ENCODE peak calls at places on chromosomes 7 and 10, in six cellular contexts. One of them, this sample, is unnamed.

GRCh38 chr10:63137306-63137705 is 4.2 kb downstream of the NRBF2 start:
- DNase-seq in heart left ventricle: no peak
- DNase-seq in psoas muscle: no peak
- DNase-seq in cardiac muscle cell: peak
- DNase-seq in stomach: no peak
- DNase-seq in fibroblast of lung: peak
- DNase-seq in this sample: no peak

GRCh38 chr7:110358028-110358427 is 732.9 kb upstream of the LRRN3 start:
- DNase-seq in heart left ventricle: no peak
- DNase-seq in psoas muscle: no peak
- DNase-seq in cardiac muscle cell: no peak
- DNase-seq in stomach: no peak
- DNase-seq in fibroblast of lung: peak
- DNase-seq in this sample: no peak

GRCh38 chr7:94043299-94043698 is 39.1 kb upstream of the BET1 start:
- DNase-seq in heart left ventricle: no peak
- DNase-seq in psoas muscle: no peak
- DNase-seq in cardiac muscle cell: peak
- DNase-seq in stomach: no peak
- DNase-seq in fibroblast of lung: peak
- DNase-seq in this sample: peak

GRCh38 chr7:76244781-76245391 is 43.2 kb downstream of the SRRM3 start:
- DNase-seq in heart left ventricle: no peak
- DNase-seq in psoas muscle: no peak
- DNase-seq in cardiac muscle cell: no peak
- DNase-seq in stomach: no peak
- DNase-seq in fibroblast of lung: no peak
- DNase-seq in this sample: no peak

GRCh38 chr10:12707461-12708185 is 293.9 kb downstream of the CCDC3 start:
- DNase-seq in heart left ventricle: peak
- DNase-seq in psoas muscle: no peak
- DNase-seq in cardiac muscle cell: peak
- DNase-seq in stomach: peak
- DNase-seq in fibroblast of lung: peak
- DNase-seq in this sample: peak

GRCh38 chr10:131204406-131205152 is 106.9 kb downstream of the TCERG1L start:
- DNase-seq in heart left ventricle: no peak
- DNase-seq in psoas muscle: peak
- DNase-seq in cardiac muscle cell: no peak
- DNase-seq in stomach: peak
- DNase-seq in fibroblast of lung: no peak
- DNase-seq in this sample: no peak

GRCh38 chr7:5630670-5631069 is 150.8 kb downstream of the RNF216 start:
- DNase-seq in heart left ventricle: no peak
- DNase-seq in psoas muscle: peak
- DNase-seq in cardiac muscle cell: no peak
- DNase-seq in stomach: no peak
- DNase-seq in fibroblast of lung: no peak
- DNase-seq in this sample: no peak

GRCh38 chr10:120963053-120963533 is 111.9 kb downstream of the WDR11 start:
- DNase-seq in heart left ventricle: no peak
- DNase-seq in psoas muscle: no peak
- DNase-seq in cardiac muscle cell: no peak
- DNase-seq in stomach: no peak
- DNase-seq in fibroblast of lung: no peak
- DNase-seq in this sample: peak

GRCh38 chr7:100764841-100765240 is 31.4 kb downstream of the ZAN start:
- DNase-seq in heart left ventricle: no peak
- DNase-seq in psoas muscle: no peak
- DNase-seq in cardiac muscle cell: no peak
- DNase-seq in stomach: no peak
- DNase-seq in fibroblast of lung: no peak
- DNase-seq in this sample: no peak

GRCh38 chr7:69597278-69598076 is 798 bp upstream of the AUTS2 start:
- DNase-seq in heart left ventricle: peak
- DNase-seq in psoas muscle: peak
- DNase-seq in cardiac muscle cell: peak
- DNase-seq in stomach: peak
- DNase-seq in fibroblast of lung: peak
- DNase-seq in this sample: no peak

GRCh38 chr10:10460452-10460851 is 557.2 kb upstream of the CELF2 start:
- DNase-seq in heart left ventricle: no peak
- DNase-seq in psoas muscle: no peak
- DNase-seq in cardiac muscle cell: peak
- DNase-seq in stomach: no peak
- DNase-seq in fibroblast of lung: no peak
- DNase-seq in this sample: no peak

GRCh38 chr10:6431186-6431585 is 148.9 kb downstream of the PRKCQ start:
- DNase-seq in heart left ventricle: no peak
- DNase-seq in psoas muscle: no peak
- DNase-seq in cardiac muscle cell: no peak
- DNase-seq in stomach: no peak
- DNase-seq in fibroblast of lung: no peak
- DNase-seq in this sample: no peak

GRCh38 chr7:78198756-78199155 is 400.2 kb downstream of the PHTF2 start:
- DNase-seq in heart left ventricle: no peak
- DNase-seq in psoas muscle: no peak
- DNase-seq in cardiac muscle cell: no peak
- DNase-seq in stomach: no peak
- DNase-seq in fibroblast of lung: peak
- DNase-seq in this sample: no peak

GRCh38 chr10:76082956-76083355 is 651.5 kb downstream of the LRMDA start:
- DNase-seq in heart left ventricle: no peak
- DNase-seq in psoas muscle: no peak
- DNase-seq in cardiac muscle cell: peak
- DNase-seq in stomach: no peak
- DNase-seq in fibroblast of lung: peak
- DNase-seq in this sample: no peak
- H3K27ac ChIP-seq in heart left ventricle: no peak
- H3K27ac ChIP-seq in psoas muscle: no peak
- H3K27ac ChIP-seq in cardiac muscle cell: no peak
- H3K27ac ChIP-seq in stomach: no peak
- H3K27ac ChIP-seq in fibroblast of lung: no peak
- H3K27ac ChIP-seq in this sample: no peak

GRCh38 chr10:88555190-88555894 is 27.8 kb downstream of the RNLS start:
- DNase-seq in heart left ventricle: no peak
- DNase-seq in psoas muscle: no peak
- DNase-seq in cardiac muscle cell: no peak
- DNase-seq in stomach: no peak
- DNase-seq in fibroblast of lung: no peak
- DNase-seq in this sample: no peak

GRCh38 chr10:88557659-88558058 is 25.5 kb downstream of the RNLS start:
- DNase-seq in heart left ventricle: no peak
- DNase-seq in psoas muscle: no peak
- DNase-seq in cardiac muscle cell: peak
- DNase-seq in stomach: no peak
- DNase-seq in fibroblast of lung: peak
- DNase-seq in this sample: peak

GRCh38 chr10:88557246-88557645 is 25.9 kb downstream of the RNLS start:
- DNase-seq in heart left ventricle: no peak
- DNase-seq in psoas muscle: no peak
- DNase-seq in cardiac muscle cell: no peak
- DNase-seq in stomach: no peak
- DNase-seq in fibroblast of lung: peak
- DNase-seq in this sample: no peak

DNA sequence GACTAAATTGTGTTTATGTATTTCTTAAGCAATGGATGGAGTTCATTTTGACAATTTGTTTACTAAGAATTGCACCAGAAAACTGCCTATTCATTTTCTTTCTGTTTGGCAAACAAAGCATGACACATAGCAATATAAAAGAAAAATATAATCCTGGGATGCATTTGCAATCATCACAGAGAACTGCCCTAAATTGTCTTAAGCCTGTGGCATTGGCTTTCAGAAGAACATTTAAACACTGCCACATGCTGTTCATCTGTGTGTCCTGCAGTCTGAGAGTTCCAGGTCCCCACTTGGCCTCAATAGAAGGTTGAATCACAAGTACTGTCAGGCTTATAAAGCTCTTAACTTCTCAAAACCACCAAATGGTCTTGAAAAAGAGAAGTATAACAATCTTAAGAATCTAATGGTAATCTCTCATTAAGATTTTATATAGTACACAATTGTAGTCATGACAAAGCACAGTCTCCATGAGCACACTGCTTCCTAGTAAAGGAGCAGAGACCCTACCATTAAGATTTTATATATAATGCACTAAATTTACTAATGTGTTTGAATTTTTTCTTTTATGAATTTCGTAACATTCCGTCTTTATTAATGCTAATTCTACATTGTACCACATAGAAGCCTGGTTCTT is 29.9 kb downstream of the RNLS start:
- DNase-seq in heart left ventricle: peak
- DNase-seq in psoas muscle: no peak
- DNase-seq in cardiac muscle cell: peak
- DNase-seq in stomach: peak
- DNase-seq in fibroblast of lung: peak
- DNase-seq in this sample: peak
- TF ChIP-seq CTCF in heart left ventricle: peak
- TF ChIP-seq CTCF in psoas muscle: peak
- TF ChIP-seq CTCF in cardiac muscle cell: peak
- TF ChIP-seq CTCF in stomach: peak
- TF ChIP-seq CTCF in fibroblast of lung: peak
- TF ChIP-seq CTCF in this sample: peak

DNA sequence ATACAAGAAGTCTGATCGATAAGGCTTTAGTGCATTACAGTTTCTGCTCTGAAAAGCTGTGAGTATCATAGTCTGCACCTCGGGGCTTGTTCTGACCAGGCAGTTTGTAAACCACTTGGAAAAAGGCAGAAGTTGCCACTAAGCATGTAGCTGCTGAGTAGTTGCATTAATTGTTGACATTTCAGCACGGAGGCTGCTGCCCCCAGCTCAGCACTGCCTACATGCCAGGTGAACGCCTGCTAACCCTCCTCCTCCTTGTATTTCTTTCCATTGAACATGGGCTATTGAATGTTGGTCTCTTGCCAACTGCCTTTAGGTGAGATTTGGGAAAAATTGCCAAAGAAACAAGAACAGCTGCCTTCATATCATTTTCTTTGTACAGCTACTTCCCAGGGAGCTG is 164.2 kb downstream of the RAPGEF5 start:
- DNase-seq in heart left ventricle: no peak
- DNase-seq in psoas muscle: no peak
- DNase-seq in cardiac muscle cell: no peak
- DNase-seq in stomach: no peak
- DNase-seq in fibroblast of lung: no peak
- DNase-seq in this sample: no peak
- H3K27ac ChIP-seq in heart left ventricle: no peak
- H3K27ac ChIP-seq in psoas muscle: no peak
- H3K27ac ChIP-seq in cardiac muscle cell: no peak
- H3K27ac ChIP-seq in stomach: no peak
- H3K27ac ChIP-seq in fibroblast of lung: no peak
- H3K27ac ChIP-seq in this sample: no peak

GRCh38 chr10:37754538-37755323 is 102.7 kb downstream of the ZNF248 start:
- DNase-seq in heart left ventricle: no peak
- DNase-seq in psoas muscle: no peak
- DNase-seq in cardiac muscle cell: no peak
- DNase-seq in stomach: peak
- DNase-seq in fibroblast of lung: no peak
- DNase-seq in this sample: peak
- TF ChIP-seq CTCF in heart left ventricle: peak
- TF ChIP-seq CTCF in psoas muscle: peak
- TF ChIP-seq CTCF in cardiac muscle cell: no peak
- TF ChIP-seq CTCF in stomach: peak
- TF ChIP-seq CTCF in fibroblast of lung: no peak
- TF ChIP-seq CTCF in this sample: peak

GRCh38 chr10:14330390-14331071 is at the start of gene FRMD4A:
- DNase-seq in heart left ventricle: no peak
- DNase-seq in psoas muscle: no peak
- DNase-seq in cardiac muscle cell: no peak
- DNase-seq in stomach: no peak
- DNase-seq in fibroblast of lung: no peak
- DNase-seq in this sample: no peak
- H3K27ac ChIP-seq in heart left ventricle: no peak
- H3K27ac ChIP-seq in psoas muscle: no peak
- H3K27ac ChIP-seq in cardiac muscle cell: no peak
- H3K27ac ChIP-seq in stomach: no peak
- H3K27ac ChIP-seq in fibroblast of lung: no peak
- H3K27ac ChIP-seq in this sample: no peak

GRCh38 chr7:73585196-73585595 is 6.8 kb upstream of the TBL2 start:
- DNase-seq in heart left ventricle: no peak
- DNase-seq in psoas muscle: peak
- DNase-seq in cardiac muscle cell: peak
- DNase-seq in stomach: no peak
- DNase-seq in fibroblast of lung: no peak
- DNase-seq in this sample: no peak
- TF ChIP-seq CTCF in heart left ventricle: no peak
- TF ChIP-seq CTCF in psoas muscle: no peak
- TF ChIP-seq CTCF in cardiac muscle cell: no peak
- TF ChIP-seq CTCF in stomach: no peak
- TF ChIP-seq CTCF in fibroblast of lung: no peak
- TF ChIP-seq CTCF in this sample: no peak

This sample was measured in RWPE1.